ENCODE peak calls at places on chromosomes 2 and 18, in eight cellular contexts. A is AG04449, N is astrocyte of the spinal cord, S is IMR-90, C is lung, D is osteoblast, I is fibroblast of pulmonary artery, J is HCT116. O is an unnamed sample.

GRCh38 chr2:104944495-104944894 is 90.6 kb downstream of the POU3F3 start:
- DNase-seq in I (peak), N (peak), C (no peak), J (peak), S (no peak), A (no peak), D (no peak), O (peak)

GRCh38 chr2:11305958-11306357 is 38.5 kb downstream of the ROCK2 start:
- DNase-seq in S (peak), J (no peak), C (no peak), I (peak), D (peak), A (peak), N (peak), O (peak)

GRCh38 chr2:9206991-9207640 is 504 bp downstream of the ASAP2 start:
- DNase-seq in S (no peak), A (no peak), D (peak), N (peak), J (no peak), I (no peak), C (no peak), O (peak)

GRCh38 chr2:213846856-213847255 is 562.6 kb downstream of the SPAG16 start:
- DNase-seq in S (no peak), D (no peak), N (no peak), J (no peak), I (no peak), A (no peak), C (no peak), O (no peak)

GRCh38 chr2:18829331-18829902 is 240.0 kb upstream of the NT5C1B start:
- DNase-seq in S (peak), N (peak), I (peak), C (no peak), J (no peak), A (peak), D (peak), O (peak)

GRCh38 chr2:85222792-85223191 is 89.6 kb downstream of the TCF7L1 start:
- DNase-seq in I (peak), S (no peak), D (no peak), J (no peak), C (no peak), A (no peak), N (no peak), O (peak)

GRCh38 chr2:240238786-240239185 is 98.3 kb upstream of the OTOS start:
- DNase-seq in J (no peak), I (no peak), C (no peak), N (no peak), S (no peak), D (no peak), A (no peak), O (no peak)

GRCh38 chr2:157190151-157190550 is 67.4 kb upstream of the GALNT5 start:
- DNase-seq in C (no peak), S (peak), J (no peak), D (peak), N (peak), I (peak), A (peak), O (peak)

GRCh38 chr2:26528186-26528585 is 50.3 kb upstream of the OTOF start:
- DNase-seq in C (no peak), J (no peak), A (no peak), I (no peak), N (no peak), D (peak), S (no peak), O (no peak)

GRCh38 chr2:167570370-167570769 is 677.0 kb downstream of the STK39 start:
- DNase-seq in S (no peak), A (no peak), J (no peak), C (no peak), D (no peak), I (no peak), N (no peak), O (no peak)

GRCh38 chr2:4782647-4783046 is 909.5 kb upstream of the SOX11 start:
- DNase-seq in I (no peak), S (no peak), D (no peak), A (no peak), J (no peak), N (no peak), C (no peak), O (no peak)

GRCh38 chr2:53498210-53498609 is 269.4 kb upstream of the CHAC2 start:
- DNase-seq in N (peak), A (peak), S (peak), I (peak), D (peak), J (no peak), C (peak), O (peak)

GRCh38 chr18:35267161-35267651 is 22.8 kb downstream of the ZSCAN30 start:
- DNase-seq in S (no peak), N (peak), D (peak), J (no peak), I (peak), C (peak), A (no peak), O (peak)

GRCh38 chr18:66439670-66440069 is 164.2 kb downstream of the CDH19 start:
- DNase-seq in J (no peak), D (peak), I (no peak), C (no peak), N (no peak), S (no peak), A (no peak), O (no peak)

GRCh38 chr18:66440433-66440832 is 163.5 kb downstream of the CDH19 start:
- DNase-seq in S (no peak), D (no peak), I (no peak), A (no peak), N (no peak), J (no peak), C (no peak), O (no peak)

DNA sequence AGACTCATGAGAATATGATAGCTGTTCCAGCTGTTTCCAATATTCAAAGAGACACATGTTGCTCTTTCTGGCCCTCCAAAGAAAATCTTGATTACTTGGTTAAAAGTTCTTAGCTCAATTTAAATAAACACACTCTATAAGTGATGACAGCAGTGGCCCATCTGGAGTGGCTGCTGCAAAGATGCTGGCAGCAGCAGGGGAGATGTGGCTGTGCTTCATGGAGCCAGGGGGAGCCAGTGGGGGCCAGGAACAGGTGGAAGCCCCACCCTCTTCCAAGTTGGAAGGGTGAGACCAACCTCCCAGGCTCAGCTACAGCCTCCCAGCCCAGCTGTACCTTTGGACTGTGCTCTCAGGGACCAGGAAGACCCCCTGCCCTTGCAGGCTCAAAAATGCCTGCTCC is 164.7 kb downstream of the CDH19 start:
- DNase-seq in I (no peak), D (no peak), N (no peak), S (no peak), C (no peak), A (no peak), J (no peak), O (no peak)
- H3K4me3 ChIP-seq in I (no peak), D (no peak), N (no peak), S (no peak), C (no peak), A (no peak), J (no peak), O (no peak)

GRCh38 chr2:57440437-57440836 is 606.2 kb upstream of the VRK2 start:
- DNase-seq in S (no peak), I (no peak), D (no peak), A (no peak), N (no peak), J (no peak), C (no peak), O (no peak)

GRCh38 chr2:57444731-57445414 is 601.7 kb upstream of the VRK2 start:
- DNase-seq in J (no peak), I (no peak), C (no peak), N (no peak), S (no peak), A (no peak), D (no peak), O (no peak)

GRCh38 chr2:57448816-57449215 is 597.8 kb upstream of the VRK2 start:
- DNase-seq in N (no peak), J (no peak), D (no peak), S (no peak), C (no peak), A (no peak), I (no peak), O (no peak)

GRCh38 chr2:57443985-57444501 is 602.6 kb upstream of the VRK2 start:
- DNase-seq in J (peak), N (peak), C (no peak), S (no peak), D (no peak), A (peak), I (peak), O (no peak)
- TF ChIP-seq CTCF in J (no peak), N (no peak), C (no peak), S (no peak), D (no peak), A (no peak), I (no peak), O (no peak)

DNA sequence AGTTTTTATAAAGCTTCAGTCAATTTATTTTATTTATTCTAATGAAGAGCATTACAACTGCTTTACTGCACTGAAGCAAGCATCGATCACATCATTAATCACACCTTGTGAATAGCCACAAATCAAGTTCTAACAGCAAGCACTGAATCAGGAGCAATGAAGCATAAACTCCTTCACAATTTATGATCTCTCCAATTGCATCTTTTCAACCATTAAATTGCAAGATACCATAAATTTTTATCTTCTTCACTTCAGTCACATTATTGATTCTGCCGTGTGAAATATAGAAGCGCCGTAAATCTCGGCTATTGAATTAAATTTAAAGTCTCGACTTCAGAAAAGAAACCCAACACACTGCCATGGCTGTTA is 298.7 kb downstream of the CDCA7 start:
- DNase-seq in D (no peak), A (no peak), I (no peak), N (no peak), S (no peak), C (no peak), J (no peak), O (no peak)
- H3K4me3 ChIP-seq in D (no peak), A (no peak), I (no peak), N (no peak), S (no peak), C (no peak), J (no peak), O (no peak)

GRCh38 chr18:31105733-31106132 is 3.5 kb upstream of the DSC2 start:
- DNase-seq in N (no peak), D (no peak), A (no peak), C (no peak), S (no peak), I (no peak), J (no peak), O (no peak)
- TF ChIP-seq CTCF in N (no peak), D (no peak), A (no peak), C (no peak), S (no peak), I (no peak), J (no peak), O (no peak)

GRCh38 chr2:241833938-241834852 is 24.5 kb downstream of the PDCD1 start:
- DNase-seq in J (no peak), N (no peak), S (no peak), D (no peak), I (no peak), C (no peak), A (no peak), O (no peak)

GRCh38 chr2:241835605-241836004 is 23.1 kb downstream of the PDCD1 start:
- DNase-seq in C (no peak), I (no peak), J (no peak), D (no peak), A (no peak), S (no peak), N (no peak), O (no peak)

GRCh38 chr2:241837197-241837596 is 21.5 kb downstream of the PDCD1 start:
- DNase-seq in D (no peak), J (no peak), A (no peak), I (no peak), N (no peak), C (no peak), S (no peak), O (no peak)

GRCh38 chr2:241834853-241835210 is 23.9 kb downstream of the PDCD1 start:
- DNase-seq in S (no peak), N (no peak), J (no peak), C (no peak), I (no peak), A (no peak), D (no peak), O (no peak)

DNA sequence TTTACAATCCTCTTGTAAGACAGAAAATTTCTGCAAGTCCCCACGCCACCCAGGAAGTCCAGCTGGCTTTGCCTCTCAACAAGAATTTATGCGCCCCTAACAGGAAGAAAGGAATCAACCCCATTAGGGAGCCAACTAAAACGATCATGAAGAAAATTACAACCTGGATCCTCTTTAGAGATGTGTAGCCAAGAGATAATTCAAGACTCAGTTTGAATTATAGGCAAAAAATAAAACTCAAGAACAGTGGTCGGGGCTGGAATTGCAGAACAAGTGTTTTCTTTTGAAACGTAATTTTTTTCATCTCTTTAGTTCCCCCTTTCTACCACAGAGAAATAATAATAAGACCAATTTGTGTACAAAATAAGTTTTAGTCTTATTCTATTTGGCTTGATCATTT is 22.4 kb downstream of the PDCD1 start:
- DNase-seq in I (no peak), N (no peak), J (no peak), S (no peak), C (no peak), D (no peak), A (no peak), O (no peak)
- H3K4me3 ChIP-seq in I (no peak), N (no peak), J (no peak), S (no peak), C (no peak), D (no peak), A (no peak), O (no peak)

GRCh38 chr2:180077295-180077906 is 70.3 kb upstream of the CWC22 start:
- DNase-seq in A (no peak), C (no peak), S (peak), I (peak), N (peak), J (peak), D (peak), O (peak)
- TF ChIP-seq CTCF in A (peak), C (peak), S (peak), I (peak), N (peak), J (peak), D (peak), O (peak)

GRCh38 chr2:132941296-132942020 is 271.5 kb upstream of the LYPD1 start:
- DNase-seq in A (no peak), D (no peak), C (no peak), I (no peak), S (peak), J (no peak), N (no peak), O (no peak)
- H3K4me3 ChIP-seq in A (no peak), D (no peak), C (no peak), I (no peak), S (no peak), J (no peak), N (no peak), O (no peak)